ENCODE peak calls at places on chromosome 18, in six cellular contexts. O is neural progenitor cell, E is A549, L is kidney, I is astrocyte of the spinal cord, B is Peyer's patch. M is an unnamed sample.
A peak's percentile ranks its signal among the peaks of the same experiment; 100 is the strongest.

GRCh38 chr18:33805592-33805991 is 227.6 kb downstream of the ASXL3 start:
- DNase-seq in O (no peak), E (no peak), L (no peak), I (no peak), B (no peak), M (no peak)

GRCh38 chr18:79575891-79576685 is 103.5 kb upstream of the CTDP1 start:
- DNase-seq in O (no peak), E (no peak), L (peak; percentile 77), I (peak; percentile 64), B (no peak), M (peak; percentile 10)

GRCh38 chr18:77167276-77167675 is 34.7 kb upstream of the MBP start:
- DNase-seq in O (no peak), E (no peak), L (no peak), I (no peak), B (no peak), M (no peak)

GRCh38 chr18:70415823-70416488 is 127.1 kb downstream of the SOCS6 start:
- DNase-seq in O (no peak), E (no peak), L (no peak), I (no peak), B (no peak), M (no peak)

GRCh38 chr18:41226186-41226585 is 728.8 kb upstream of the PIK3C3 start:
- DNase-seq in O (no peak), E (no peak), L (no peak), I (peak; percentile 67), B (no peak), M (no peak)

GRCh38 chr18:27382477-27383216 is 197.5 kb upstream of the CHST9 start:
- DNase-seq in O (no peak), E (no peak), L (no peak), I (no peak), B (no peak), M (no peak)

GRCh38 chr18:62982600-62983251 is 267.4 kb downstream of the PHLPP1 start:
- DNase-seq in O (peak; percentile 82), E (peak; percentile 27), L (no peak), I (peak; percentile 57), B (peak; percentile 42), M (peak; percentile 29)

GRCh38 chr18:42545825-42546224 is 569.7 kb downstream of the RIT2 start:
- DNase-seq in O (no peak), E (no peak), L (no peak), I (peak; percentile 80), B (no peak), M (no peak)

GRCh38 chr18:46702399-46702798 is 45.4 kb upstream of the LOXHD1 start:
- DNase-seq in O (no peak), E (no peak), L (no peak), I (no peak), B (no peak), M (no peak)

GRCh38 chr18:48855422-48856377 is 95.1 kb downstream of the SMAD7 start:
- DNase-seq in O (no peak), E (no peak), L (peak; percentile 51), I (no peak), B (no peak), M (no peak)

GRCh38 chr18:26909599-26910290 is 44.2 kb upstream of the AQP4 start:
- DNase-seq in O (no peak), E (no peak), L (no peak), I (no peak), B (no peak), M (no peak)

GRCh38 chr18:32552421-32553030 is 81.8 kb upstream of the GAREM1 start:
- DNase-seq in O (peak; percentile 81), E (peak; percentile 34), L (no peak), I (peak; percentile 70), B (peak; percentile 34), M (no peak)

GRCh38 chr18:57915848-57916596 is 112.9 kb upstream of the ATP8B1 start:
- DNase-seq in O (peak; percentile 43), E (no peak), L (no peak), I (no peak), B (no peak), M (no peak)

GRCh38 chr18:66558773-66559172 is 45.1 kb downstream of the CDH19 start:
- DNase-seq in O (no peak), E (no peak), L (no peak), I (peak; percentile 2), B (no peak), M (no peak)

GRCh38 chr18:4074647-4075046 is 380.5 kb downstream of the DLGAP1 start:
- DNase-seq in O (no peak), E (no peak), L (no peak), I (no peak), B (no peak), M (no peak)

GRCh38 chr18:69383191-69383590 is 17.5 kb upstream of the DOK6 start:
- DNase-seq in O (no peak), E (no peak), L (no peak), I (no peak), B (no peak), M (no peak)

GRCh38 chr18:66083078-66083477 is 332.3 kb downstream of the CDH7 start:
- DNase-seq in O (no peak), E (no peak), L (no peak), I (no peak), B (no peak), M (no peak)

GRCh38 chr18:62085766-62086165 is 101.1 kb downstream of the PIGN start:
- DNase-seq in O (no peak), E (no peak), L (no peak), I (no peak), B (no peak), M (no peak)

GRCh38 chr18:62418258-62418657 is 93.1 kb downstream of the TNFRSF11A start:
- DNase-seq in O (no peak), E (no peak), L (no peak), I (no peak), B (no peak), M (no peak)

GRCh38 chr18:31711365-31712035 is 27.1 kb upstream of the B4GALT6 start:
- DNase-seq in O (no peak), E (no peak), L (no peak), I (no peak), B (no peak), M (no peak)

GRCh38 chr18:51029378-51029693 is 677 bp upstream of the SMAD4 start:
- DNase-seq in O (no peak), E (no peak), L (no peak), I (no peak), B (no peak), M (no peak)

GRCh38 chr18:11669948-11670275 is 19.2 kb upstream of the GNAL start:
- DNase-seq in O (no peak), E (no peak), L (no peak), I (no peak), B (no peak), M (no peak)

GRCh38 chr18:22093731-22094374 is 75.5 kb upstream of the GATA6 start:
- DNase-seq in O (no peak), E (no peak), L (no peak), I (no peak), B (no peak), M (no peak)

GRCh38 chr18:44885507-44885906 is 204.8 kb downstream of the SETBP1 start:
- DNase-seq in O (no peak), E (no peak), L (no peak), I (no peak), B (no peak), M (no peak)

GRCh38 chr18:44880170-44880569 is 199.5 kb downstream of the SETBP1 start:
- DNase-seq in O (no peak), E (no peak), L (no peak), I (no peak), B (no peak), M (no peak)

GRCh38 chr18:44878335-44878734 is 197.6 kb downstream of the SETBP1 start:
- DNase-seq in O (no peak), E (no peak), L (no peak), I (no peak), B (no peak), M (no peak)

GRCh38 chr18:44884446-44884845 is 203.8 kb downstream of the SETBP1 start:
- DNase-seq in O (no peak), E (no peak), L (no peak), I (peak; percentile 10), B (no peak), M (no peak)

GRCh38 chr18:44882163-44882881 is 201.6 kb downstream of the SETBP1 start:
- DNase-seq in O (no peak), E (no peak), L (no peak), I (no peak), B (no peak), M (no peak)
- TF ChIP-seq CTCF in O (no peak), E (no peak), L (no peak), I (no peak), B (no peak), M (no peak)

GRCh38 chr18:23689031-23689615 is at the start of gene LAMA3:
- DNase-seq in O (peak; percentile 81), E (peak; percentile 46), L (peak; percentile 80), I (peak; percentile 28), B (no peak), M (no peak)
- TF ChIP-seq CTCF in O (peak; percentile 15), E (peak; percentile 31), L (no peak), I (peak; percentile 16), B (peak; percentile 30), M (no peak)

GRCh38 chr18:25010623-25011374 is 341.2 kb downstream of the ZNF521 start:
- DNase-seq in O (no peak), E (no peak), L (no peak), I (no peak), B (no peak), M (no peak)

GRCh38 chr18:25019946-25020345 is 332.0 kb downstream of the ZNF521 start:
- DNase-seq in O (no peak), E (no peak), L (no peak), I (no peak), B (no peak), M (no peak)

GRCh38 chr18:25016181-25016580 is 335.8 kb downstream of the ZNF521 start:
- DNase-seq in O (no peak), E (no peak), L (no peak), I (no peak), B (no peak), M (no peak)

GRCh38 chr18:25019086-25019860 is 332.7 kb downstream of the ZNF521 start:
- DNase-seq in O (no peak), E (no peak), L (no peak), I (no peak), B (no peak), M (no peak)

DNA sequence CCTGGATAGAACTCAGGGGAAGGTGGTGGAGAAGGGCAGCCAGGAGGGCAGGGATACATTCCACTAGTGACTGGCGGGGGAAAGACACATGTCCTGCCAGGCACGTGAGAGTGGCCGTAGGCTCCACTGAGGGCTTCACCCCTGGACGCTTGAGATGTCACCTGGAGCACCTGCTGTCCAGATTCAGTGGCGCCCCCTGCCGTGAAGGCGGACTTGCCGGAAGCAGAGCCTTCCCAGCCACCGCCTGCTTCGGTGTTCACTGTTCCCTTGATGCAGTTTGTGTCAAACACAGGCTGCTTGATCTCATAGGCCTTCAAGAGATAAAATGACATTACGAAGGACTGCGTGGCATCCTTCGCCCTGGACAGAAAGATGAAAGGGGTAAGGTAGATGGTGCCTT is 335.3 kb downstream of the ZNF521 start:
- DNase-seq in O (no peak), E (no peak), L (no peak), I (no peak), B (no peak), M (no peak)
- TF ChIP-seq CTCF in O (no peak), E (no peak), L (no peak), I (no peak), B (no peak), M (no peak)

DNA sequence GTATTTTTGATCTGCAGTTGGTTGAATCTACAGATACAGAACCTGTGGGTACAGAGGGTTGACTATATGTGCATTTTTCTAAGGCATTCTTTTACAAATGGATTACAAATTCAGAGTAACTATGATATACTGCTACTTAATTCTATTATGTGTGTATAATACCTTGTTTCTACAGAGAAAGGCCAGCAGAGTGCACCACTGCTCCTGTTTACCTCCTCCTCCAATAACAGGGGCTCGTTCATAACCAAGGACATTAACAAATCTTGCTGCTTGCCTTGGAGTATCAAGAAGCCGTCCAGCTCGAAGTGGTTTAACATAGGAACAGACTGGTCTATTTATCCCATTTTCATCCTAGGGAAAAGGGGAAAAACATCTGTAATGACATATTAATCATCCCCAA is 16.4 kb downstream of the CEP76 start:
- DNase-seq in O (no peak), E (no peak), L (no peak), I (peak; percentile 28), B (no peak), M (no peak)
- TF ChIP-seq CTCF in O (no peak), E (peak; percentile 38), L (no peak), I (peak; percentile 28), B (no peak), M (no peak)

M was measured in activated B cell treated with CpG ODN at 0.5 μM for 24 hours.